ENCODE peak calls at places on chromosome 19, in four cellular contexts. J is SIG-M5, K is amniotic epithelial cell, A is ACHN. X is an unnamed sample.

GRCh38 chr19:34173145-34173956 is 1.0 kb downstream of the LSM14A start:
- DNase-seq in J (no peak), K (peak; percentile 46), A (peak; percentile 87), X (peak; percentile 69)

GRCh38 chr19:5046339-5047039 is 77.6 kb downstream of the KDM4B start:
- DNase-seq in J (no peak), K (no peak), A (no peak), X (peak; percentile 86)

GRCh38 chr19:7869910-7870511 is 4.2 kb downstream of the PRR36 start:
- DNase-seq in J (peak; percentile 10), K (no peak), A (peak; percentile 27), X (peak; percentile 82)

GRCh38 chr19:18520848-18521691 is 800 bp downstream of the ELL start:
- DNase-seq in J (no peak), K (peak; percentile 13), A (no peak), X (no peak)

GRCh38 chr19:30128211-30128610 is 186.2 kb downstream of the URI1 start:
- DNase-seq in J (no peak), K (no peak), A (no peak), X (no peak)

GRCh38 chr19:18450934-18451836 is 13.3 kb upstream of the ISYNA1 start:
- DNase-seq in J (no peak), K (no peak), A (peak; percentile 64), X (no peak)

GRCh38 chr19:55160128-55160985 is 2.8 kb upstream of the TNNI3 start:
- DNase-seq in J (no peak), K (peak; percentile 65), A (peak; percentile 85), X (peak; percentile 95)

GRCh38 chr19:29563688-29564087 is 37.9 kb downstream of the VSTM2B start:
- DNase-seq in J (no peak), K (no peak), A (no peak), X (no peak)

GRCh38 chr19:36604656-36605100 is 435 bp upstream of the ZNF382 start:
- DNase-seq in J (no peak), K (no peak), A (peak; percentile 62), X (no peak)

GRCh38 chr19:1566392-1567115 is 1.6 kb downstream of the MEX3D start:
- DNase-seq in J (no peak), K (peak; percentile 77), A (peak; percentile 81), X (no peak)

GRCh38 chr19:31938675-31939074 is 406.7 kb upstream of the ZNF507 start:
- DNase-seq in J (no peak), K (no peak), A (no peak), X (no peak)

GRCh38 chr19:43784251-43784980 is 3.6 kb upstream of the KCNN4 start:
- DNase-seq in J (no peak), K (peak; percentile 80), A (peak; percentile 85), X (peak; percentile 72)

GRCh38 chr19:32186542-32187330 is 158.7 kb upstream of the ZNF507 start:
- DNase-seq in J (no peak), K (no peak), A (no peak), X (no peak)

GRCh38 chr19:40466219-40467006 is at the start of gene SPTBN4:
- DNase-seq in J (no peak), K (no peak), A (no peak), X (no peak)

GRCh38 chr19:18475762-18476331 is 37.9 kb upstream of the ISYNA1 start:
- DNase-seq in J (no peak), K (no peak), A (no peak), X (no peak)

GRCh38 chr19:42199440-42200115 is 17.9 kb downstream of the DEDD2 start:
- DNase-seq in J (peak; percentile 59), K (no peak), A (no peak), X (peak; percentile 78)

GRCh38 chr19:6868341-6868740 is 19.0 kb upstream of the ADGRE1 start:
- DNase-seq in J (peak; percentile 64), K (no peak), A (no peak), X (no peak)

GRCh38 chr19:6138066-6138465 is 2.6 kb downstream of the ACSBG2 start:
- DNase-seq in J (no peak), K (no peak), A (no peak), X (no peak)

GRCh38 chr19:55696301-55697068 is 21.5 kb downstream of the EPN1 start:
- DNase-seq in J (no peak), K (no peak), A (no peak), X (no peak)

X was measured in SW480.